ENCODE peak calls at places on chromosomes 2 and 18, in eight cellular contexts. P, U, C, Q, A, M, L and W are unnamed samples.

GRCh38 chr2:139296672-139297209 is 516.6 kb upstream of the NXPH2 start:
- DNase-seq in U (no peak), M (no peak), C (no peak), P (no peak), Q (no peak), A (no peak), L (no peak), W (no peak)

GRCh38 chr2:84704505-84705244 is 176.2 kb downstream of the TRABD2A start:
- DNase-seq in M (no peak), L (no peak), A (no peak), U (no peak), Q (no peak), C (no peak), P (no peak), W (no peak)

GRCh38 chr2:16336491-16336890 is 329.1 kb downstream of the CYRIA start:
- DNase-seq in M (no peak), Q (no peak), P (no peak), U (no peak), L (no peak), A (no peak), C (no peak), W (no peak)

GRCh38 chr2:227370791-227371312 is 8.3 kb downstream of the TM4SF20 start:
- DNase-seq in U (no peak), Q (no peak), M (no peak), L (no peak), A (peak), P (peak), C (no peak), W (peak)

GRCh38 chr2:183244300-183244849 is 120.1 kb downstream of the NUP35 start:
- DNase-seq in L (no peak), U (no peak), C (no peak), P (no peak), Q (no peak), A (no peak), M (peak), W (no peak)

GRCh38 chr2:76270356-76270755 is 559.6 kb upstream of the GCFC2 start:
- DNase-seq in U (peak), P (no peak), L (peak), A (no peak), M (no peak), C (no peak), Q (no peak), W (no peak)

GRCh38 chr2:207792244-207792785 is 22.6 kb upstream of the FZD5 start:
- DNase-seq in L (peak), P (peak), U (peak), C (peak), Q (no peak), M (no peak), A (peak), W (peak)

GRCh38 chr2:216683846-216684245 is 11.5 kb downstream of the IGFBP5 start:
- DNase-seq in L (no peak), C (no peak), Q (no peak), P (peak), U (no peak), A (no peak), M (no peak), W (no peak)

GRCh38 chr18:68549257-68549871 is 165.5 kb downstream of the TMX3 start:
- DNase-seq in A (no peak), M (no peak), P (peak), L (no peak), Q (no peak), C (no peak), U (no peak), W (no peak)

GRCh38 chr2:152415231-152415642 is 80.3 kb downstream of the FMNL2 start:
- DNase-seq in L (no peak), A (no peak), M (no peak), C (no peak), U (no peak), P (peak), Q (no peak), W (peak)

GRCh38 chr18:73923866-73924265 is 223.8 kb downstream of the FBXO15 start:
- DNase-seq in M (no peak), U (no peak), L (no peak), Q (no peak), P (no peak), A (no peak), C (no peak), W (no peak)

GRCh38 chr18:10752407-10752806 is 226.6 kb downstream of the NAPG start:
- DNase-seq in L (no peak), U (no peak), Q (no peak), P (no peak), C (no peak), A (no peak), M (no peak), W (no peak)

GRCh38 chr18:8333961-8334360 is 275.3 kb upstream of the RAB12 start:
- DNase-seq in L (no peak), A (no peak), U (no peak), M (peak), P (no peak), C (no peak), Q (no peak), W (no peak)

GRCh38 chr2:176126929-176127768 is 2.4 kb upstream of the HOXD8 start:
- DNase-seq in M (peak), C (no peak), U (peak), Q (no peak), L (peak), A (peak), P (peak), W (peak)

GRCh38 chr18:29154196-29154757 is 977.3 kb upstream of the CDH2 start:
- DNase-seq in L (no peak), U (no peak), A (no peak), M (no peak), Q (no peak), P (peak), C (no peak), W (no peak)

GRCh38 chr2:67871696-67872320 is 191.0 kb downstream of the C1D start:
- DNase-seq in C (no peak), U (no peak), P (peak), M (no peak), Q (no peak), L (peak), A (peak), W (peak)

GRCh38 chr2:186670831-186671230 is 23.0 kb upstream of the FAM171B start:
- DNase-seq in U (no peak), L (no peak), A (no peak), C (no peak), P (no peak), M (no peak), Q (no peak), W (no peak)

GRCh38 chr2:1848599-1848995 is 104.3 kb upstream of the PXDN start:
- DNase-seq in C (no peak), U (no peak), A (no peak), Q (no peak), M (no peak), L (no peak), P (no peak), W (no peak)

GRCh38 chr2:112606567-112606966 is 22.2 kb downstream of the CHCHD5 start:
- DNase-seq in M (no peak), Q (no peak), A (no peak), C (peak), P (no peak), L (no peak), U (no peak), W (no peak)

GRCh38 chr2:237341872-237342271 is 72.1 kb downstream of the COL6A3 start:
- DNase-seq in P (peak), Q (no peak), U (no peak), A (no peak), M (no peak), L (no peak), C (no peak), W (peak)

GRCh38 chr18:39799010-39799409 is 2156.0 kb upstream of the PIK3C3 start:
- DNase-seq in A (no peak), P (no peak), L (peak), M (no peak), C (no peak), Q (peak), U (no peak), W (peak)

GRCh38 chr2:38634684-38635083 is 31.2 kb upstream of the GALM start:
- DNase-seq in L (no peak), C (no peak), Q (no peak), U (no peak), A (no peak), M (no peak), P (no peak), W (no peak)

GRCh38 chr2:234467289-234467688 is 29.6 kb downstream of the ARL4C start:
- DNase-seq in P (peak), C (no peak), M (no peak), Q (no peak), U (no peak), L (no peak), A (no peak), W (peak)

GRCh38 chr2:84946204-84947009 is 24.6 kb upstream of the KCMF1 start:
- DNase-seq in L (peak), M (no peak), Q (peak), C (no peak), U (peak), P (peak), A (no peak), W (peak)

GRCh38 chr18:77110400-77110799 is 22.2 kb downstream of the MBP start:
- DNase-seq in A (no peak), U (no peak), Q (peak), P (no peak), C (no peak), M (no peak), L (no peak), W (no peak)

GRCh38 chr2:37623971-37624897 is 47.2 kb downstream of the CDC42EP3 start:
- DNase-seq in A (no peak), P (peak), Q (no peak), L (no peak), C (no peak), U (no peak), M (peak), W (no peak)

GRCh38 chr2:222833410-222833809 is 27.4 kb upstream of the ACSL3 start:
- DNase-seq in Q (no peak), M (no peak), P (no peak), C (no peak), U (no peak), L (no peak), A (no peak), W (no peak)

GRCh38 chr2:172282944-172283343 is 144.4 kb upstream of the ITGA6 start:
- DNase-seq in U (no peak), C (no peak), M (no peak), P (peak), Q (no peak), A (no peak), L (no peak), W (peak)

GRCh38 chr2:134206029-134206428 is 47.8 kb upstream of the MGAT5 start:
- DNase-seq in C (no peak), Q (no peak), P (no peak), L (no peak), U (no peak), M (no peak), A (no peak), W (no peak)

GRCh38 chr2:145760781-145761649 is 1241.1 kb upstream of the ZEB2 start:
- DNase-seq in P (peak), M (no peak), A (no peak), Q (no peak), L (no peak), C (no peak), U (no peak), W (peak)